ENCODE peak calls at places on chromosome 4, in ten cellular contexts. H, I, O, C, W, A, V, E, L and Q are unnamed samples.

GRCh38 chr4:88743696-88744095 is 46.1 kb upstream of the NAP1L5 start:
- DNase-seq in O (peak; percentile 41), E (peak; percentile 95), V (peak; percentile 32), I (no peak), A (no peak), H (no peak), L (no peak), C (no peak), W (no peak), Q (no peak)

GRCh38 chr4:53100801-53101581 is 238.9 kb downstream of the RASL11B start:
- DNase-seq in O (peak; percentile 63), W (no peak), C (no peak), E (peak; percentile 94), A (no peak), L (no peak), H (no peak), V (peak; percentile 24), I (no peak), Q (no peak)

GRCh38 chr4:53981066-53981465 is 83.3 kb downstream of the CHIC2 start:
- DNase-seq in V (no peak), W (no peak), A (no peak), H (no peak), O (no peak), E (no peak), C (no peak), L (no peak), I (no peak), Q (no peak)

GRCh38 chr4:6633091-6633906 is 7.2 kb upstream of the MRFAP1 start:
- DNase-seq in L (no peak), I (no peak), W (no peak), A (no peak), V (no peak), O (peak; percentile 16), H (no peak), C (peak; percentile 53), E (no peak), Q (peak; percentile 98)

GRCh38 chr4:20805716-20806115 is 105.5 kb downstream of the PACRGL start:
- DNase-seq in E (no peak), O (no peak), H (no peak), A (no peak), L (no peak), C (no peak), I (no peak), V (no peak), W (no peak), Q (no peak)

GRCh38 chr4:127965803-127966175 is 583 bp downstream of the ABHD18 start:
- DNase-seq in V (no peak), C (peak; percentile 78), O (peak; percentile 12), I (peak; percentile 76), H (peak; percentile 83), L (peak; percentile 63), A (peak; percentile 52), E (peak; percentile 21), W (no peak), Q (peak; percentile 64)

GRCh38 chr4:22407361-22407760 is 108.5 kb downstream of the ADGRA3 start:
- DNase-seq in H (no peak), V (no peak), A (no peak), I (no peak), O (no peak), E (no peak), L (no peak), W (no peak), C (no peak), Q (no peak)

GRCh38 chr4:4791299-4791798 is 68.1 kb upstream of the MSX1 start:
- DNase-seq in W (no peak), O (peak; percentile 52), E (peak; percentile 52), A (no peak), I (no peak), C (no peak), H (peak; percentile 41), V (no peak), L (no peak), Q (no peak)

GRCh38 chr4:48906283-48907173 is at the start of gene OCIAD2:
- DNase-seq in C (peak; percentile 82), W (no peak), L (peak; percentile 54), O (no peak), A (peak; percentile 84), E (peak; percentile 70), V (no peak), H (peak; percentile 84), I (peak; percentile 86), Q (peak; percentile 73)

GRCh38 chr4:176470671-176471070 is 150.9 kb downstream of the SPCS3 start:
- DNase-seq in C (no peak), I (no peak), W (no peak), V (no peak), H (no peak), L (no peak), E (peak; percentile 23), O (no peak), A (no peak), Q (no peak)

GRCh38 chr4:11424000-11424399 is 4.7 kb downstream of the HS3ST1 start:
- DNase-seq in E (peak; percentile 18), H (peak; percentile 67), V (no peak), I (peak; percentile 58), L (no peak), A (no peak), O (no peak), C (no peak), W (no peak), Q (peak; percentile 55)

GRCh38 chr4:3413675-3414420 is 27.9 kb upstream of the HGFAC start:
- DNase-seq in L (no peak), C (no peak), A (peak; percentile 29), O (no peak), I (no peak), V (no peak), H (no peak), E (no peak), W (no peak), Q (no peak)

DNA sequence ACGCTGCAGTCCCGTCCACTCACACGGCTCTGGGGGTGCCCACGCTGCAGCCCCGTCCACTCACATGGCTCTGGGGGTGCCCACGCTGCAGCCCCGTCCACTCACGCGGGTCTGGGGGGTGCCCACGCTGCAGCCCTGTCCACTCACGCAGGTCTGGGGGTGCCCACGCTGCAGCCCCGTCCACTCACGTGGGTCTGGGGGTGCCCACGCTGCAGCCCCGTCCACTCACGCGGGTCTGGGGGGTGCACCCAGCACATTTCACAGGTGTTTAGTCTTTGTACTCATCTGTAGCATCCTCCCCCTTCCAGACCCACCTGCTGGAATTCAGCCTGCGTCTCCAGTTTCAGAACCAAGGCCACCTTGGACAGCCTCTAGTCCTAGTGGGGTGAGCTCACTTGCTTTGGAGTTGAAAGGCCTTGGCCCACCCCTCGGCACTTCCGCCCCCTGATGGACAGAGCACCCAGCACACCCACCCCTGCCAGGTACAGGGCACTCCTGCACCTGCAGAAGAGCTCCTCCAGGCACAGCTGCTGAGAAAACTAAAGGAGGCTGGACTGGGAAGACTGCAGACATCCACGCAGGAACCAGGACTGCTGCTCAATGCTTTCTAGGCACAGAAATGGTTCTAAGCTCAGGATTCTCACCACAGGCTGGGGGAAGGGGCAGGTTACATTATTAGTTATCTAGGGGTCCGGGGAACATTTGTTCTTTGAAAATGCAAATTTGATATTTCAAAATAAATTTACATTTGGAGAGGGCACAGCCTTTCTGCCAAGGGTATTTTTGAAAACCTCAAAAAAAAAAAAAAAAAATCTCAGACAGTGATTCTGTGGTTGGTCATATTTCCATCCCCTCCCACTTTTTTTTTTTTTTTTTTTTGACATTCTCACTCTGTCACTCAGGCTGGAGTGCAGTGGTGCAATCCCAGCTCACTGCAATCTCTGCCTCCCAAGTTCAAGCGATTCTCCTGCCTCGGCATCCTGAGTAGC is 72.8 kb downstream of the ABLIM2 start:
- DNase-seq in H (no peak), A (no peak), O (no peak), W (no peak), C (no peak), E (no peak), V (no peak), L (no peak), I (no peak), Q (no peak)
- TF ChIP-seq CTCF in H (no peak), A (no peak), O (no peak), W (no peak), C (no peak), E (no peak), V (no peak), L (no peak), I (no peak), Q (peak; percentile 10)

DNA sequence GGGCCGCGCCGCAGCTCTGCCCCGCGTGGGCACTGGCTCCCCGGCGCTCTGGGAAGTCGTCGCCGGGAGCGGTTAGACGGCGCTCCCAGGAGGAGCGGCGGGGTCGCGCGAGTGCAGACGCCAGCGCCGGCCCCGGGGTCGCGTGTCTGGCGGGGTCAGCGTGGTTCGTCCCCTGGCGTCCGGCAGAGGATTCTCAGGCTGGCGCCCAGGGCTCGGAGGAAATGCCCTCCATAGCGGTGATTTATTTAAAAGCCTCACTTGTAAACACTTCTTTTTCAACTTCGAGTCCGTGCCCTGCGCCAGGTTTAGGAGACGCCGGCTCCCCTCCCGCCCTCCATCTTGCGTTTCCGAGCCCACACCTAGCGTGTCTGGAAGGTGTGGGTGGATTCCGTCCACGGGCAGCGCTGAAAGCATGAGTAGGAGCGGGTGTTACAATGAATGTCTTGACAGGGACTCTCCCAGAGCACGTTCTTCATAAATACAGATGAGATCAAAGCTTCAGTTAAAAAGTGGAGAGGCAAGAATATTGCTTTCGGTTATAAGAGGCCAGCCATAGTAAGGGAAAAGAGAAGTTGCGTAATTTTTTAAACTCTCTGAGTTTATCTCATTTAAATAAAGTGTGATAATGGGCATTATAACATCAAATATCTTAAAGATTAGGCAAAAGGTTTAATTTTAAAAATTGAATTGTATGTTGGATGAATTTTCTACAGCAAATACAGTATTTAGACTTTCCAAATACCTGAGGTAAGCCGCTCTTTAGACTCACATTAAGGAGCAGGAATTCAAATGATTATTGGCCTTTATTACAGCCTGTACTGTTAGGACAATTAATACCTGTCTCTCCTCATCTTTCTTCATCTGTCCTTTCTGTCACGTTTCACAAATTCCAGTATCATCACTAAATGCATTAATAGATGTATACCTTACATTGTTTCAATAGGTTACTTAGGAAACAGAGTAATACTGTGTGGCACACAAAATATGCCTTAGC is 863 bp downstream of the FAM241A start:
- DNase-seq in C (peak; percentile 44), W (no peak), L (peak; percentile 43), V (no peak), A (peak; percentile 53), E (peak; percentile 39), O (peak; percentile 41), H (peak; percentile 67), I (peak; percentile 76), Q (peak; percentile 68)
- TF ChIP-seq CTCF in C (no peak), W (no peak), L (peak; percentile 51), V (peak; percentile 27), A (peak; percentile 21), E (peak; percentile 13), O (no peak), H (peak; percentile 21), I (no peak), Q (no peak)

DNA sequence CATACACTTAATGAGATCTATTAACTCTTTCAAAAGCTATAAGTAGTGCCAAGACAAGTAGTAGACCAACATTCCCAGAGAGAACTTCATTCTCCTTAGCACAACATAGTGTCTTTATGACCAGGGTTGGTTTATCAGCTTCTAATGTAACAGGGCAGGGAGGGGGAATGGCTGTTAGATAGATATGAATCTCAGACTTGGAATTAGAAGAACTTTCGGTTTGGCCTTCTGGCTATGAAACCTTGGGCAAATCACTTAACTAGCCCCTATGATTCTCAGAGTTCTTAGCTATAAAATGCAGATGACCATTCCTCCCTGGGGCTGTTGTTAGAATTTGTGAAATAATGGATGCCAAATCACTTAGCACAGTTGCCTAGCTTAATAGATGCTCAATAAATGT is 132.2 kb downstream of the SLC10A7 start:
- DNase-seq in C (no peak), L (no peak), O (no peak), W (no peak), H (no peak), A (no peak), E (peak; percentile 6), V (no peak), I (no peak), Q (no peak)
- TF ChIP-seq CTCF in C (no peak), L (no peak), O (no peak), W (no peak), H (no peak), A (no peak), E (no peak), V (no peak), I (no peak), Q (no peak)

GRCh38 chr4:184282251-184282713 is 64.6 kb upstream of the ENPP6 start:
- DNase-seq in V (no peak), A (no peak), W (peak; percentile 58), H (peak; percentile 43), O (no peak), E (no peak), I (peak; percentile 50), L (no peak), C (no peak), Q (no peak)
- TF ChIP-seq CTCF in V (no peak), A (no peak), W (no peak), H (peak; percentile 7), O (no peak), E (no peak), I (peak; percentile 39), L (peak; percentile 42), C (no peak), Q (no peak)